ENCODE peak calls at places on chromosomes 7 and 10, in five cellular contexts. F is coronary artery, D is kidney, X is body of pancreas, G is HepG2. Q is an unnamed sample.

GRCh38 chr7:77537595-77538185 is 595 bp downstream of the PTPN12 start:
- DNase-seq in G (peak; percentile 32), X (peak; percentile 51), D (peak; percentile 86), F (peak; percentile 78), Q (peak; percentile 54)

GRCh38 chr10:44418637-44419036 is 33.7 kb upstream of the CXCL12 start:
- DNase-seq in X (no peak), D (no peak), F (peak; percentile 33), G (no peak), Q (no peak)

GRCh38 chr10:46560952-46561351 is 4.5 kb upstream of the GPRIN2 start:
- DNase-seq in G (no peak), X (no peak), F (peak; percentile 53), D (no peak), Q (no peak)

GRCh38 chr10:121497513-121497912 is 100.7 kb downstream of the FGFR2 start:
- DNase-seq in D (no peak), X (no peak), F (no peak), G (no peak), Q (peak; percentile 20)

GRCh38 chr7:18352339-18353255 is 143.0 kb upstream of the HDAC9 start:
- DNase-seq in G (peak; percentile 5), F (no peak), D (no peak), X (peak; percentile 59), Q (peak; percentile 72)

GRCh38 chr10:113646337-113647201 is 17.3 kb downstream of the NRAP start:
- DNase-seq in F (no peak), X (no peak), G (no peak), D (no peak), Q (no peak)

GRCh38 chr7:158322616-158323530 is 264.8 kb downstream of the PTPRN2 start:
- DNase-seq in F (peak; percentile 55), X (no peak), D (no peak), G (no peak), Q (no peak)

GRCh38 chr10:89165923-89166322 is 41.2 kb downstream of the CH25H start:
- DNase-seq in F (no peak), G (no peak), X (no peak), D (no peak), Q (peak; percentile 25)

GRCh38 chr7:24963218-24963617 is 16.8 kb downstream of the OSBPL3 start:
- DNase-seq in F (no peak), X (peak; percentile 72), D (no peak), G (no peak), Q (no peak)

GRCh38 chr10:91590904-91591791 is 41.7 kb downstream of the PPP1R3C start:
- DNase-seq in X (peak; percentile 92), G (no peak), D (peak; percentile 94), F (no peak), Q (no peak)

GRCh38 chr10:15738237-15738928 is 18.7 kb upstream of the ITGA8 start:
- DNase-seq in D (no peak), G (no peak), X (peak; percentile 10), F (no peak), Q (no peak)

GRCh38 chr7:32518534-32519140 is 23.3 kb downstream of the AVL9 start:
- DNase-seq in X (no peak), D (no peak), F (no peak), G (peak; percentile 41), Q (no peak)

GRCh38 chr7:123437447-123437995 is 96.9 kb downstream of the IQUB start:
- DNase-seq in D (no peak), G (no peak), F (no peak), X (no peak), Q (no peak)

GRCh38 chr7:87216701-87217508 is 2.6 kb downstream of the TMEM243 start:
- DNase-seq in D (no peak), X (no peak), F (no peak), G (no peak), Q (no peak)

GRCh38 chr10:95295031-95295755 is 4.4 kb upstream of the PDLIM1 start:
- DNase-seq in D (peak; percentile 89), X (peak; percentile 62), F (no peak), G (no peak), Q (no peak)

GRCh38 chr7:132004528-132004927 is 448.1 kb upstream of the PODXL start:
- DNase-seq in F (no peak), G (no peak), D (no peak), X (no peak), Q (no peak)

GRCh38 chr10:90998733-90999511 is 78.0 kb upstream of the ANKRD1 start:
- DNase-seq in F (no peak), X (no peak), D (no peak), G (no peak), Q (no peak)

GRCh38 chr10:9613338-9613737 is 1404.3 kb upstream of the CELF2 start:
- DNase-seq in G (no peak), D (no peak), X (no peak), F (no peak), Q (no peak)

GRCh38 chr7:74097937-74098614 is 14.5 kb downstream of the LIMK1 start:
- DNase-seq in G (no peak), F (no peak), X (peak; percentile 54), D (no peak), Q (peak; percentile 85)

GRCh38 chr7:156064921-156065386 is 252.7 kb upstream of the SHH start:
- DNase-seq in G (peak; percentile 15), D (no peak), F (no peak), X (no peak), Q (peak; percentile 62)

GRCh38 chr10:110077436-110078120 is 69.8 kb downstream of the ADD3 start:
- DNase-seq in F (no peak), D (no peak), X (no peak), G (peak; percentile 81), Q (no peak)
- H3K27ac ChIP-seq in F (peak overlapping the region; percentile 75), D (no peak overlapping the region), X (peak overlapping the region; percentile 8), G (peak overlapping the region; percentile 55), Q (no peak overlapping the region)

GRCh38 chr10:75233444-75234016 is 2.2 kb downstream of the COMTD1 start:
- DNase-seq in G (no peak), X (no peak), F (no peak), D (no peak), Q (no peak)

GRCh38 chr10:75234017-75234682 is 1.6 kb downstream of the COMTD1 start:
- DNase-seq in G (peak; percentile 44), F (peak; percentile 96), X (peak; percentile 98), D (peak; percentile 99), Q (peak; percentile 99)

GRCh38 chr10:75236178-75236825 is 545 bp upstream of the COMTD1 start:
- DNase-seq in X (no peak), F (no peak), D (no peak), G (no peak), Q (no peak)

GRCh38 chr10:75235375-75236177 is at the start of gene COMTD1:
- DNase-seq in F (peak; percentile 94), G (peak; percentile 87), X (peak; percentile 98), D (peak; percentile 98), Q (peak; percentile 96)

DNA sequence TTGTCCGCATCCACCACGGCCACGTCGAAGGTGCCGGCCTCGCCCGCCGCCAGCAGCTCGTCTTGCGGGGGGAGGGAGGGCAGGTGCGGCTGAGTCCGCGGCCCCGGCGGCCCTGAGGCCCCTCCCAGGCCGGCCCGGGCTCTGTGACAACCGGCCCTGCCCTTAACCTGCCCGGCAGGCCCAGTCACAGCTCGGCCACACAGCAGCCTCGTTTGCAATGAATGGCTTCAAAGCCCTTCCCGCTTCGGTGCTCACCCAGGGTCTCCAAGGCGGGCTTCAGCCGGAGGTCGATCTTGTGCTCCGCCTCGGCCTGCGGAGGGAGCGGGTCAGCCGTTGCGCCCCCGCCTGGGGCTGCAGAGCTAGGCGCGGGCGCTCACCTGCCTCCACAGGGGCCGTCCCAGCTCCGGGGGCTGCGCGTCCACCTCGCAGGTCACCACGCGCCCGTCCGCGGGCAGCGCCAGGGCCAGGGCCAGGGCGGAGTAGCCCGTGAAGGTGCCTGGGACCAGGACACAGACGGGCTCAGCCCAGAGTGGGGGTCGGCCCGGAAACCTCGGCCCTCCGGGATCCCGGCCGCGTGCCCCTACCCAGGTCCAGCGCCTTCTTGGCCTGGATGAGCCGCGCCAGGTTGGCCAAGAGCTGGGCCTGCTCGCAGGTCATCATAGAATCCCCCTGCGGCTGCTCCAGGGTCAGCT is 928 bp downstream of the COMTD1 start:
- DNase-seq in G (no peak), X (no peak), D (peak; percentile 83), F (no peak), Q (no peak)
- TF ChIP-seq CTCF in G (peak; percentile 45), X (no peak), D (no peak), F (no peak), Q (no peak)

GRCh38 chr10:118210276-118210675 is 131.8 kb downstream of the FAM204A start:
- DNase-seq in D (no peak), X (no peak), F (no peak), G (no peak), Q (peak; percentile 33)

GRCh38 chr10:118207470-118208007 is 134.6 kb downstream of the FAM204A start:
- DNase-seq in F (no peak), G (peak; percentile 20), X (no peak), D (no peak), Q (no peak)

GRCh38 chr10:118209215-118209614 is 132.9 kb downstream of the FAM204A start:
- DNase-seq in F (no peak), D (no peak), G (peak; percentile 45), X (no peak), Q (no peak)

GRCh38 chr10:118204292-118204943 is 137.7 kb downstream of the FAM204A start:
- DNase-seq in D (no peak), F (no peak), X (no peak), G (no peak), Q (no peak)
- H3K27ac ChIP-seq in D (no peak overlapping the region), F (no peak overlapping the region), X (no peak overlapping the region), G (no peak overlapping the region), Q (no peak overlapping the region)

GRCh38 chr7:128352138-128352537 is 8.4 kb upstream of the RBM28 start:
- DNase-seq in D (peak; percentile 80), X (peak; percentile 68), G (peak; percentile 11), F (peak; percentile 75), Q (no peak)
- TF ChIP-seq CTCF in D (peak; percentile 48), X (peak; percentile 72), G (peak; percentile 66), F (peak; percentile 38), Q (peak; percentile 74)

GRCh38 chr10:50358411-50358810 is 107.1 kb upstream of the ASAH2 start:
- DNase-seq in F (no peak), G (no peak), X (no peak), D (no peak), Q (no peak)
- H3K27ac ChIP-seq in F (no peak overlapping the region), G (no peak overlapping the region), X (no peak overlapping the region), D (no peak overlapping the region), Q (no peak overlapping the region)